ENCODE peak calls at places on chromosomes 11 and 22, in five cellular contexts. I is AML-193, K is foreskin fibroblast, A is left lobe of liver, G is Peyer's patch. C is an unnamed sample.

GRCh38 chr11:128467041-128467440 is 120.3 kb downstream of the ETS1 start:
- DNase-seq in I (no peak), K (no peak), A (no peak), G (no peak), C (no peak)

GRCh38 chr11:66336234-66337102 is at the start of gene RIN1:
- DNase-seq in I (peak), K (peak), A (no peak), G (peak), C (peak)

GRCh38 chr22:19080853-19081252 is 41.4 kb downstream of the DGCR2 start:
- DNase-seq in I (no peak), K (no peak), A (no peak), G (peak), C (no peak)

GRCh38 chr11:72736452-72737069 is 15.6 kb downstream of the ARAP1 start:
- DNase-seq in I (peak), K (peak), A (no peak), G (peak), C (peak)

GRCh38 chr11:118917488-118918127 is 8.1 kb downstream of the BCL9L start:
- DNase-seq in I (peak), K (peak), A (peak), G (no peak), C (peak)

GRCh38 chr11:12906501-12906900 is 102.6 kb upstream of the RASSF10 start:
- DNase-seq in I (no peak), K (no peak), A (no peak), G (no peak), C (peak)

GRCh38 chr11:47566166-47566546 is 757 bp downstream of the PTPMT1 start:
- DNase-seq in I (no peak), K (peak), A (no peak), G (no peak), C (peak)

GRCh38 chr22:48096411-48096810 is 1334.0 kb downstream of the TBC1D22A start:
- DNase-seq in I (no peak), K (no peak), A (no peak), G (no peak), C (no peak)

GRCh38 chr11:46367244-46367915 is 14.1 kb upstream of the MDK start:
- DNase-seq in I (no peak), K (peak), A (no peak), G (peak), C (peak)

GRCh38 chr11:86800076-86800955 is at the start of gene PRSS23:
- DNase-seq in I (no peak), K (peak), A (peak), G (no peak), C (peak)

GRCh38 chr11:43952401-43953342 is 10.2 kb downstream of the C11orf96 start:
- DNase-seq in I (no peak), K (no peak), A (no peak), G (no peak), C (no peak)

GRCh38 chr11:6229911-6230310 is 4.5 kb downstream of the FHIP1B start:
- DNase-seq in I (peak), K (no peak), A (peak), G (no peak), C (no peak)

C was measured in EH.